ENCODE peak calls at places on chromosomes 6 and 20, in ten cellular contexts. One of them, this sample, is unnamed.

GRCh38 chr6:122476131-122476530 is 4.5 kb upstream of the SERINC1 start:
- DNase-seq in choroid plexus epithelial cell: peak
- DNase-seq in neural progenitor cell: peak
- DNase-seq in GM12878: no peak
- DNase-seq in ascending aorta: no peak
- DNase-seq in PC-3: peak
- DNase-seq in Caco-2: no peak
- DNase-seq in A549: peak
- DNase-seq in adrenal gland: no peak
- DNase-seq in cardiac fibroblast: peak
- DNase-seq in this sample: peak

GRCh38 chr20:3658708-3659491 is 4.3 kb downstream of the GFRA4 start:
- DNase-seq in choroid plexus epithelial cell: peak
- DNase-seq in neural progenitor cell: no peak
- DNase-seq in GM12878: peak
- DNase-seq in ascending aorta: no peak
- DNase-seq in PC-3: no peak
- DNase-seq in Caco-2: no peak
- DNase-seq in A549: no peak
- DNase-seq in adrenal gland: no peak
- DNase-seq in cardiac fibroblast: peak
- DNase-seq in this sample: no peak

GRCh38 chr6:143634486-143634885 is 43.3 kb upstream of the PHACTR2 start:
- DNase-seq in choroid plexus epithelial cell: no peak
- DNase-seq in neural progenitor cell: no peak
- DNase-seq in GM12878: no peak
- DNase-seq in ascending aorta: no peak
- DNase-seq in PC-3: peak
- DNase-seq in Caco-2: no peak
- DNase-seq in A549: no peak
- DNase-seq in adrenal gland: no peak
- DNase-seq in cardiac fibroblast: peak
- DNase-seq in this sample: peak

GRCh38 chr6:34709386-34709785 is 12.8 kb upstream of the ILRUN start:
- DNase-seq in choroid plexus epithelial cell: peak
- DNase-seq in neural progenitor cell: no peak
- DNase-seq in GM12878: no peak
- DNase-seq in ascending aorta: peak
- DNase-seq in PC-3: no peak
- DNase-seq in Caco-2: no peak
- DNase-seq in A549: no peak
- DNase-seq in adrenal gland: peak
- DNase-seq in cardiac fibroblast: peak
- DNase-seq in this sample: peak

GRCh38 chr6:156686429-156686939 is 90.7 kb upstream of the ARID1B start:
- DNase-seq in choroid plexus epithelial cell: peak
- DNase-seq in neural progenitor cell: peak
- DNase-seq in GM12878: no peak
- DNase-seq in ascending aorta: no peak
- DNase-seq in PC-3: peak
- DNase-seq in Caco-2: peak
- DNase-seq in A549: peak
- DNase-seq in adrenal gland: peak
- DNase-seq in cardiac fibroblast: peak
- DNase-seq in this sample: peak

GRCh38 chr6:15073344-15073789 is 172.5 kb upstream of the JARID2 start:
- DNase-seq in choroid plexus epithelial cell: peak
- DNase-seq in neural progenitor cell: no peak
- DNase-seq in GM12878: peak
- DNase-seq in ascending aorta: no peak
- DNase-seq in PC-3: peak
- DNase-seq in Caco-2: no peak
- DNase-seq in A549: no peak
- DNase-seq in adrenal gland: no peak
- DNase-seq in cardiac fibroblast: no peak
- DNase-seq in this sample: no peak

GRCh38 chr20:1633535-1633934 is 13.7 kb upstream of the SIRPB1 start:
- DNase-seq in choroid plexus epithelial cell: peak
- DNase-seq in neural progenitor cell: no peak
- DNase-seq in GM12878: no peak
- DNase-seq in ascending aorta: no peak
- DNase-seq in PC-3: peak
- DNase-seq in Caco-2: peak
- DNase-seq in A549: no peak
- DNase-seq in adrenal gland: no peak
- DNase-seq in cardiac fibroblast: peak
- DNase-seq in this sample: no peak

GRCh38 chr6:37242429-37243052 is 15.0 kb upstream of the TBC1D22B start:
- DNase-seq in choroid plexus epithelial cell: peak
- DNase-seq in neural progenitor cell: no peak
- DNase-seq in GM12878: no peak
- DNase-seq in ascending aorta: peak
- DNase-seq in PC-3: peak
- DNase-seq in Caco-2: peak
- DNase-seq in A549: peak
- DNase-seq in adrenal gland: peak
- DNase-seq in cardiac fibroblast: peak
- DNase-seq in this sample: peak

GRCh38 chr6:113047148-113047547 is 700.0 kb downstream of the RFPL4B start:
- DNase-seq in choroid plexus epithelial cell: peak
- DNase-seq in neural progenitor cell: no peak
- DNase-seq in GM12878: no peak
- DNase-seq in ascending aorta: no peak
- DNase-seq in PC-3: peak
- DNase-seq in Caco-2: no peak
- DNase-seq in A549: no peak
- DNase-seq in adrenal gland: no peak
- DNase-seq in cardiac fibroblast: peak
- DNase-seq in this sample: peak

GRCh38 chr6:2970753-2971419 is 481 bp downstream of the SERPINB6 start:
- DNase-seq in choroid plexus epithelial cell: peak
- DNase-seq in neural progenitor cell: peak
- DNase-seq in GM12878: no peak
- DNase-seq in ascending aorta: peak
- DNase-seq in PC-3: peak
- DNase-seq in Caco-2: no peak
- DNase-seq in A549: peak
- DNase-seq in adrenal gland: peak
- DNase-seq in cardiac fibroblast: peak
- DNase-seq in this sample: peak

GRCh38 chr6:52502306-52503029 is 74.4 kb downstream of the TRAM2 start:
- DNase-seq in choroid plexus epithelial cell: no peak
- DNase-seq in neural progenitor cell: no peak
- DNase-seq in GM12878: no peak
- DNase-seq in ascending aorta: no peak
- DNase-seq in PC-3: no peak
- DNase-seq in Caco-2: no peak
- DNase-seq in A549: no peak
- DNase-seq in adrenal gland: no peak
- DNase-seq in cardiac fibroblast: no peak
- DNase-seq in this sample: no peak

GRCh38 chr6:52504778-52505127 is 72.1 kb downstream of the TRAM2 start:
- DNase-seq in choroid plexus epithelial cell: no peak
- DNase-seq in neural progenitor cell: no peak
- DNase-seq in GM12878: no peak
- DNase-seq in ascending aorta: no peak
- DNase-seq in PC-3: no peak
- DNase-seq in Caco-2: no peak
- DNase-seq in A549: no peak
- DNase-seq in adrenal gland: no peak
- DNase-seq in cardiac fibroblast: no peak
- DNase-seq in this sample: no peak

GRCh38 chr6:52505726-52506501 is 70.9 kb downstream of the TRAM2 start:
- DNase-seq in choroid plexus epithelial cell: no peak
- DNase-seq in neural progenitor cell: no peak
- DNase-seq in GM12878: no peak
- DNase-seq in ascending aorta: no peak
- DNase-seq in PC-3: no peak
- DNase-seq in Caco-2: no peak
- DNase-seq in A549: no peak
- DNase-seq in adrenal gland: no peak
- DNase-seq in cardiac fibroblast: no peak
- DNase-seq in this sample: no peak

GRCh38 chr6:52503853-52504777 is 72.7 kb downstream of the TRAM2 start:
- DNase-seq in choroid plexus epithelial cell: peak
- DNase-seq in neural progenitor cell: no peak
- DNase-seq in GM12878: no peak
- DNase-seq in ascending aorta: peak
- DNase-seq in PC-3: peak
- DNase-seq in Caco-2: no peak
- DNase-seq in A549: peak
- DNase-seq in adrenal gland: peak
- DNase-seq in cardiac fibroblast: peak
- DNase-seq in this sample: peak

GRCh38 chr6:52503344-52503747 is 73.5 kb downstream of the TRAM2 start:
- DNase-seq in choroid plexus epithelial cell: no peak
- DNase-seq in neural progenitor cell: peak
- DNase-seq in GM12878: no peak
- DNase-seq in ascending aorta: no peak
- DNase-seq in PC-3: peak
- DNase-seq in Caco-2: no peak
- DNase-seq in A549: no peak
- DNase-seq in adrenal gland: no peak
- DNase-seq in cardiac fibroblast: peak
- DNase-seq in this sample: no peak
- TF ChIP-seq CTCF in choroid plexus epithelial cell: peak
- TF ChIP-seq CTCF in neural progenitor cell: peak
- TF ChIP-seq CTCF in GM12878: no peak
- TF ChIP-seq CTCF in ascending aorta: no peak
- TF ChIP-seq CTCF in PC-3: peak
- TF ChIP-seq CTCF in Caco-2: no peak
- TF ChIP-seq CTCF in A549: peak
- TF ChIP-seq CTCF in adrenal gland: no peak
- TF ChIP-seq CTCF in cardiac fibroblast: peak
- TF ChIP-seq CTCF in this sample: peak

GRCh38 chr20:25723975-25724374 is 27.3 kb upstream of the ZNF337 start:
- DNase-seq in choroid plexus epithelial cell: no peak
- DNase-seq in neural progenitor cell: no peak
- DNase-seq in GM12878: no peak
- DNase-seq in ascending aorta: no peak
- DNase-seq in PC-3: no peak
- DNase-seq in Caco-2: no peak
- DNase-seq in A549: no peak
- DNase-seq in adrenal gland: no peak
- DNase-seq in cardiac fibroblast: no peak
- DNase-seq in this sample: no peak

GRCh38 chr20:25726357-25726756 is 29.7 kb upstream of the ZNF337 start:
- DNase-seq in choroid plexus epithelial cell: no peak
- DNase-seq in neural progenitor cell: no peak
- DNase-seq in GM12878: no peak
- DNase-seq in ascending aorta: no peak
- DNase-seq in PC-3: no peak
- DNase-seq in Caco-2: no peak
- DNase-seq in A549: no peak
- DNase-seq in adrenal gland: no peak
- DNase-seq in cardiac fibroblast: no peak
- DNase-seq in this sample: no peak

GRCh38 chr20:25720285-25720684 is 23.6 kb upstream of the ZNF337 start:
- DNase-seq in choroid plexus epithelial cell: no peak
- DNase-seq in neural progenitor cell: no peak
- DNase-seq in GM12878: no peak
- DNase-seq in ascending aorta: no peak
- DNase-seq in PC-3: no peak
- DNase-seq in Caco-2: no peak
- DNase-seq in A549: no peak
- DNase-seq in adrenal gland: no peak
- DNase-seq in cardiac fibroblast: no peak
- DNase-seq in this sample: no peak

GRCh38 chr20:25725639-25726038 is 29.0 kb upstream of the ZNF337 start:
- DNase-seq in choroid plexus epithelial cell: no peak
- DNase-seq in neural progenitor cell: no peak
- DNase-seq in GM12878: no peak
- DNase-seq in ascending aorta: no peak
- DNase-seq in PC-3: no peak
- DNase-seq in Caco-2: no peak
- DNase-seq in A549: no peak
- DNase-seq in adrenal gland: no peak
- DNase-seq in cardiac fibroblast: no peak
- DNase-seq in this sample: no peak
- H3K4me3 ChIP-seq in choroid plexus epithelial cell: no peak
- H3K4me3 ChIP-seq in neural progenitor cell: no peak
- H3K4me3 ChIP-seq in GM12878: no peak
- H3K4me3 ChIP-seq in ascending aorta: no peak
- H3K4me3 ChIP-seq in PC-3: no peak
- H3K4me3 ChIP-seq in Caco-2: no peak
- H3K4me3 ChIP-seq in A549: no peak
- H3K4me3 ChIP-seq in adrenal gland: no peak
- H3K4me3 ChIP-seq in cardiac fibroblast: no peak
- H3K4me3 ChIP-seq in this sample: no peak

GRCh38 chr6:98839788-98840361 is 5.5 kb downstream of the POU3F2 start:
- DNase-seq in choroid plexus epithelial cell: peak
- DNase-seq in neural progenitor cell: peak
- DNase-seq in GM12878: no peak
- DNase-seq in ascending aorta: no peak
- DNase-seq in PC-3: peak
- DNase-seq in Caco-2: no peak
- DNase-seq in A549: no peak
- DNase-seq in adrenal gland: no peak
- DNase-seq in cardiac fibroblast: peak
- DNase-seq in this sample: peak
- TF ChIP-seq CTCF in choroid plexus epithelial cell: peak
- TF ChIP-seq CTCF in neural progenitor cell: peak
- TF ChIP-seq CTCF in GM12878: no peak
- TF ChIP-seq CTCF in ascending aorta: no peak
- TF ChIP-seq CTCF in PC-3: peak
- TF ChIP-seq CTCF in Caco-2: peak
- TF ChIP-seq CTCF in A549: peak
- TF ChIP-seq CTCF in adrenal gland: no peak
- TF ChIP-seq CTCF in cardiac fibroblast: peak
- TF ChIP-seq CTCF in this sample: peak

GRCh38 chr6:24125980-24126379 is at the start of gene NRSN1:
- DNase-seq in choroid plexus epithelial cell: no peak
- DNase-seq in neural progenitor cell: peak
- DNase-seq in GM12878: no peak
- DNase-seq in ascending aorta: no peak
- DNase-seq in PC-3: no peak
- DNase-seq in Caco-2: no peak
- DNase-seq in A549: no peak
- DNase-seq in adrenal gland: no peak
- DNase-seq in cardiac fibroblast: no peak
- DNase-seq in this sample: no peak

GRCh38 chr6:24126586-24127192 is 674 bp downstream of the NRSN1 start:
- DNase-seq in choroid plexus epithelial cell: peak
- DNase-seq in neural progenitor cell: peak
- DNase-seq in GM12878: no peak
- DNase-seq in ascending aorta: no peak
- DNase-seq in PC-3: peak
- DNase-seq in Caco-2: peak
- DNase-seq in A549: peak
- DNase-seq in adrenal gland: peak
- DNase-seq in cardiac fibroblast: peak
- DNase-seq in this sample: peak

GRCh38 chr6:24127316-24127715 is 1.3 kb downstream of the NRSN1 start:
- DNase-seq in choroid plexus epithelial cell: no peak
- DNase-seq in neural progenitor cell: no peak
- DNase-seq in GM12878: no peak
- DNase-seq in ascending aorta: no peak
- DNase-seq in PC-3: no peak
- DNase-seq in Caco-2: no peak
- DNase-seq in A549: no peak
- DNase-seq in adrenal gland: no peak
- DNase-seq in cardiac fibroblast: no peak
- DNase-seq in this sample: no peak

GRCh38 chr6:24117016-24117415 is 9.0 kb upstream of the NRSN1 start:
- DNase-seq in choroid plexus epithelial cell: no peak
- DNase-seq in neural progenitor cell: no peak
- DNase-seq in GM12878: no peak
- DNase-seq in ascending aorta: no peak
- DNase-seq in PC-3: peak
- DNase-seq in Caco-2: no peak
- DNase-seq in A549: no peak
- DNase-seq in adrenal gland: no peak
- DNase-seq in cardiac fibroblast: no peak
- DNase-seq in this sample: no peak

GRCh38 chr6:24122139-24122538 is 3.9 kb upstream of the NRSN1 start:
- DNase-seq in choroid plexus epithelial cell: no peak
- DNase-seq in neural progenitor cell: no peak
- DNase-seq in GM12878: no peak
- DNase-seq in ascending aorta: no peak
- DNase-seq in PC-3: no peak
- DNase-seq in Caco-2: no peak
- DNase-seq in A549: no peak
- DNase-seq in adrenal gland: no peak
- DNase-seq in cardiac fibroblast: no peak
- DNase-seq in this sample: no peak
- H3K4me3 ChIP-seq in choroid plexus epithelial cell: no peak
- H3K4me3 ChIP-seq in neural progenitor cell: no peak
- H3K4me3 ChIP-seq in GM12878: no peak
- H3K4me3 ChIP-seq in ascending aorta: no peak
- H3K4me3 ChIP-seq in PC-3: no peak
- H3K4me3 ChIP-seq in Caco-2: no peak
- H3K4me3 ChIP-seq in A549: no peak
- H3K4me3 ChIP-seq in adrenal gland: no peak
- H3K4me3 ChIP-seq in cardiac fibroblast: no peak
- H3K4me3 ChIP-seq in this sample: no peak

This sample was measured in AG10803.